ENCODE peak calls at places on chromosomes 6 and 20, in eight cellular contexts. One of them, this sample, is unnamed.

GRCh38 chr6:42140756-42141602 is 1.4 kb downstream of the C6orf132 start:
- DNase-seq in esophagus muscularis mucosa: no peak
- DNase-seq in Calu3: no peak
- DNase-seq in PC-3: no peak
- DNase-seq in body of pancreas: peak; percentile 20
- DNase-seq in transverse colon: no peak
- DNase-seq in WTC11: no peak
- DNase-seq in fibroblast of mammary gland: peak; percentile 42
- DNase-seq in this sample: peak; percentile 69

GRCh38 chr20:63121246-63121645 is 94.7 kb downstream of the YTHDF1 start:
- DNase-seq in Calu3: no peak
- DNase-seq in body of pancreas: no peak
- DNase-seq in transverse colon: no peak
- DNase-seq in fibroblast of mammary gland: no peak
- DNase-seq in PC-3: no peak
- DNase-seq in esophagus muscularis mucosa: no peak
- DNase-seq in WTC11: no peak
- DNase-seq in this sample: no peak

GRCh38 chr20:44092551-44093248 is 94.3 kb downstream of the JPH2 start:
- DNase-seq in PC-3: peak; percentile 82
- DNase-seq in Calu3: peak; percentile 54
- DNase-seq in body of pancreas: no peak
- DNase-seq in transverse colon: no peak
- DNase-seq in WTC11: no peak
- DNase-seq in fibroblast of mammary gland: peak; percentile 69
- DNase-seq in esophagus muscularis mucosa: no peak
- DNase-seq in this sample: peak; percentile 81

GRCh38 chr6:1986454-1987243 is 258.8 kb downstream of the GMDS start:
- DNase-seq in esophagus muscularis mucosa: no peak
- DNase-seq in body of pancreas: no peak
- DNase-seq in WTC11: no peak
- DNase-seq in Calu3: no peak
- DNase-seq in fibroblast of mammary gland: peak; percentile 35
- DNase-seq in PC-3: no peak
- DNase-seq in transverse colon: no peak
- DNase-seq in this sample: peak; percentile 52

GRCh38 chr20:35503841-35504460 is 25.5 kb downstream of the C20orf173 start:
- DNase-seq in WTC11: no peak
- DNase-seq in PC-3: no peak
- DNase-seq in esophagus muscularis mucosa: no peak
- DNase-seq in transverse colon: no peak
- DNase-seq in fibroblast of mammary gland: no peak
- DNase-seq in body of pancreas: no peak
- DNase-seq in Calu3: no peak
- DNase-seq in this sample: peak; percentile 83

GRCh38 chr6:39347201-39347600 is 24.7 kb upstream of the KCNK16 start:
- DNase-seq in body of pancreas: no peak
- DNase-seq in fibroblast of mammary gland: no peak
- DNase-seq in Calu3: no peak
- DNase-seq in WTC11: no peak
- DNase-seq in transverse colon: no peak
- DNase-seq in PC-3: no peak
- DNase-seq in esophagus muscularis mucosa: no peak
- DNase-seq in this sample: peak; percentile 30

GRCh38 chr6:63584125-63584514 is 11.8 kb downstream of the LOC128125822 start:
- DNase-seq in Calu3: no peak
- DNase-seq in body of pancreas: no peak
- DNase-seq in esophagus muscularis mucosa: no peak
- DNase-seq in fibroblast of mammary gland: peak; percentile 62
- DNase-seq in PC-3: no peak
- DNase-seq in transverse colon: no peak
- DNase-seq in WTC11: no peak
- DNase-seq in this sample: no peak

GRCh38 chr6:2582268-2582667 is 168.5 kb downstream of the MYLK4 start:
- DNase-seq in WTC11: no peak
- DNase-seq in Calu3: no peak
- DNase-seq in PC-3: no peak
- DNase-seq in transverse colon: no peak
- DNase-seq in fibroblast of mammary gland: no peak
- DNase-seq in esophagus muscularis mucosa: peak; percentile 24
- DNase-seq in body of pancreas: no peak
- DNase-seq in this sample: no peak

GRCh38 chr20:4020256-4020655 is 4.9 kb upstream of the RNF24 start:
- DNase-seq in body of pancreas: no peak
- DNase-seq in PC-3: no peak
- DNase-seq in esophagus muscularis mucosa: peak; percentile 42
- DNase-seq in WTC11: no peak
- DNase-seq in fibroblast of mammary gland: no peak
- DNase-seq in transverse colon: no peak
- DNase-seq in Calu3: no peak
- DNase-seq in this sample: no peak

GRCh38 chr6:120378582-120379220 is 955.6 kb downstream of the TBC1D32 start:
- DNase-seq in transverse colon: no peak
- DNase-seq in esophagus muscularis mucosa: no peak
- DNase-seq in body of pancreas: no peak
- DNase-seq in Calu3: no peak
- DNase-seq in WTC11: no peak
- DNase-seq in fibroblast of mammary gland: peak; percentile 69
- DNase-seq in PC-3: peak; percentile 70
- DNase-seq in this sample: peak; percentile 26

GRCh38 chr6:129774697-129775447 is 64.9 kb upstream of the ARHGAP18 start:
- DNase-seq in fibroblast of mammary gland: peak; percentile 86
- DNase-seq in PC-3: peak; percentile 81
- DNase-seq in transverse colon: peak; percentile 75
- DNase-seq in esophagus muscularis mucosa: no peak
- DNase-seq in WTC11: peak; percentile 86
- DNase-seq in body of pancreas: peak; percentile 74
- DNase-seq in Calu3: peak; percentile 76
- DNase-seq in this sample: peak; percentile 91

GRCh38 chr6:63808576-63808975 is 173.0 kb downstream of the PHF3 start:
- DNase-seq in esophagus muscularis mucosa: no peak
- DNase-seq in transverse colon: no peak
- DNase-seq in WTC11: no peak
- DNase-seq in fibroblast of mammary gland: no peak
- DNase-seq in body of pancreas: no peak
- DNase-seq in PC-3: no peak
- DNase-seq in Calu3: no peak
- DNase-seq in this sample: no peak

GRCh38 chr20:59873409-59873808 is 60.0 kb downstream of the SYCP2 start:
- DNase-seq in transverse colon: no peak
- DNase-seq in body of pancreas: no peak
- DNase-seq in esophagus muscularis mucosa: no peak
- DNase-seq in WTC11: no peak
- DNase-seq in PC-3: no peak
- DNase-seq in Calu3: no peak
- DNase-seq in fibroblast of mammary gland: no peak
- DNase-seq in this sample: no peak

GRCh38 chr6:62775427-62776022 is 435.7 kb upstream of the FKBP1C start:
- DNase-seq in PC-3: peak; percentile 25
- DNase-seq in fibroblast of mammary gland: peak; percentile 6
- DNase-seq in esophagus muscularis mucosa: no peak
- DNase-seq in transverse colon: no peak
- DNase-seq in Calu3: no peak
- DNase-seq in body of pancreas: no peak
- DNase-seq in WTC11: no peak
- DNase-seq in this sample: peak; percentile 7

GRCh38 chr6:127968394-127968793 is 67.5 kb upstream of the THEMIS start:
- DNase-seq in body of pancreas: no peak
- DNase-seq in transverse colon: no peak
- DNase-seq in WTC11: no peak
- DNase-seq in Calu3: no peak
- DNase-seq in PC-3: no peak
- DNase-seq in esophagus muscularis mucosa: no peak
- DNase-seq in fibroblast of mammary gland: no peak
- DNase-seq in this sample: no peak
- TF ChIP-seq CTCF in body of pancreas: no peak
- TF ChIP-seq CTCF in transverse colon: no peak
- TF ChIP-seq CTCF in WTC11: no peak
- TF ChIP-seq CTCF in Calu3: no peak
- TF ChIP-seq CTCF in PC-3: peak; percentile 27
- TF ChIP-seq CTCF in esophagus muscularis mucosa: no peak
- TF ChIP-seq CTCF in fibroblast of mammary gland: no peak
- TF ChIP-seq CTCF in this sample: no peak

GRCh38 chr6:35497571-35498406 is 910 bp upstream of the TEAD3 start:
- DNase-seq in PC-3: no peak
- DNase-seq in WTC11: peak; percentile 76
- DNase-seq in Calu3: peak; percentile 57
- DNase-seq in esophagus muscularis mucosa: no peak
- DNase-seq in body of pancreas: peak; percentile 39
- DNase-seq in fibroblast of mammary gland: peak; percentile 85
- DNase-seq in transverse colon: peak; percentile 69
- DNase-seq in this sample: peak; percentile 82

GRCh38 chr6:35496036-35496850 is 636 bp downstream of the TEAD3 start:
- DNase-seq in transverse colon: peak; percentile 58
- DNase-seq in esophagus muscularis mucosa: no peak
- DNase-seq in PC-3: peak; percentile 47
- DNase-seq in WTC11: peak; percentile 51
- DNase-seq in Calu3: peak; percentile 47
- DNase-seq in body of pancreas: peak; percentile 54
- DNase-seq in fibroblast of mammary gland: no peak
- DNase-seq in this sample: no peak

GRCh38 chr6:35495258-35496035 is 1.4 kb downstream of the TEAD3 start:
- DNase-seq in transverse colon: no peak
- DNase-seq in WTC11: no peak
- DNase-seq in body of pancreas: no peak
- DNase-seq in Calu3: no peak
- DNase-seq in fibroblast of mammary gland: no peak
- DNase-seq in esophagus muscularis mucosa: no peak
- DNase-seq in PC-3: no peak
- DNase-seq in this sample: no peak

GRCh38 chr6:35498407-35499045 is 1.6 kb upstream of the TEAD3 start:
- DNase-seq in PC-3: no peak
- DNase-seq in fibroblast of mammary gland: no peak
- DNase-seq in Calu3: no peak
- DNase-seq in WTC11: peak; percentile 37
- DNase-seq in transverse colon: no peak
- DNase-seq in esophagus muscularis mucosa: no peak
- DNase-seq in body of pancreas: no peak
- DNase-seq in this sample: no peak

GRCh38 chr6:35496851-35497570 is at the start of gene TEAD3:
- DNase-seq in esophagus muscularis mucosa: no peak
- DNase-seq in transverse colon: peak; percentile 74
- DNase-seq in fibroblast of mammary gland: peak; percentile 67
- DNase-seq in WTC11: peak; percentile 89
- DNase-seq in Calu3: peak; percentile 84
- DNase-seq in body of pancreas: peak; percentile 57
- DNase-seq in PC-3: peak; percentile 56
- DNase-seq in this sample: peak; percentile 60
- TF ChIP-seq CTCF in esophagus muscularis mucosa: no peak
- TF ChIP-seq CTCF in transverse colon: peak; percentile 15
- TF ChIP-seq CTCF in fibroblast of mammary gland: no peak
- TF ChIP-seq CTCF in WTC11: no peak
- TF ChIP-seq CTCF in Calu3: no peak
- TF ChIP-seq CTCF in body of pancreas: no peak
- TF ChIP-seq CTCF in PC-3: peak; percentile 31
- TF ChIP-seq CTCF in this sample: peak; percentile 11

GRCh38 chr6:33632603-33633039 is 11.5 kb downstream of the ITPR3 start:
- DNase-seq in Calu3: peak; percentile 82
- DNase-seq in fibroblast of mammary gland: peak; percentile 45
- DNase-seq in transverse colon: peak; percentile 73
- DNase-seq in esophagus muscularis mucosa: no peak
- DNase-seq in WTC11: peak; percentile 95
- DNase-seq in body of pancreas: peak; percentile 55
- DNase-seq in PC-3: peak; percentile 64
- DNase-seq in this sample: peak; percentile 55
- TF ChIP-seq CTCF in Calu3: peak; percentile 96
- TF ChIP-seq CTCF in fibroblast of mammary gland: peak; percentile 77
- TF ChIP-seq CTCF in transverse colon: peak; percentile 47
- TF ChIP-seq CTCF in esophagus muscularis mucosa: peak; percentile 39
- TF ChIP-seq CTCF in WTC11: peak; percentile 93
- TF ChIP-seq CTCF in body of pancreas: peak; percentile 59
- TF ChIP-seq CTCF in PC-3: peak; percentile 93
- TF ChIP-seq CTCF in this sample: peak; percentile 85

DNA sequence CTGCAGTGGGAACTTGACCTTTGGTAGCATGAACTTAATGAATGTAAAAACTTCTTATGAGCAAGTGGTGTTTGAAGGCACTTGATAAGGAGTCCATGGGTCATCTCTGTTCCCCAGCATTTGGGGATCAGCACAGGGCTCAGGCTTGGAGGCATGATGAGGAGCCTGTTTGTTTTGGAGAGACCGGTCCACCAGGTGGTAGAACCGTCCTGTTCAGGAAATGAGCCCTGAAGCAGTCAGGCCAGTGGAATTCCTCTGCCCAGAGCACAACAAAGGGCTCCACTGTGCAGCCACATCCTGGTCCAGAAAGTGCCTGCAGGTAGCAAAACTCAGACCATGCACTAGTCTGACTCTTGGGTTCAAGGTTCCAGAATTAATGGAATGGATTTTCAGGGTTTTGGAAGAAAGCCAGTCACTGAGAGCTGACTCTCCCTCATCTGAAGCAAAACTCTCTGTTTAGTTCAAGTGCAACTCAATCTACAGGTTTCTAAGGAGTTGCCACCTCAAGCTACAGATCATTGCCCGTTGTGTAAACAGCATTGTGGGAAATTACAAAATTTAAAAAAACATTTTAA is 52.3 kb upstream of the ADGRF1 start:
- DNase-seq in body of pancreas: peak; percentile 36
- DNase-seq in esophagus muscularis mucosa: no peak
- DNase-seq in PC-3: peak; percentile 90
- DNase-seq in WTC11: peak; percentile 19
- DNase-seq in transverse colon: peak; percentile 24
- DNase-seq in fibroblast of mammary gland: no peak
- DNase-seq in Calu3: peak; percentile 83
- DNase-seq in this sample: peak; percentile 59
- TF ChIP-seq CTCF in body of pancreas: peak; percentile 30
- TF ChIP-seq CTCF in esophagus muscularis mucosa: no peak
- TF ChIP-seq CTCF in PC-3: peak; percentile 56
- TF ChIP-seq CTCF in WTC11: no peak
- TF ChIP-seq CTCF in transverse colon: no peak
- TF ChIP-seq CTCF in fibroblast of mammary gland: no peak
- TF ChIP-seq CTCF in Calu3: no peak
- TF ChIP-seq CTCF in this sample: peak; percentile 51

This sample was measured in choroid plexus epithelial cell.